ENCODE peak calls at places on chromosomes 6 and 20, in eight cellular contexts. K, S, T, H, U, A, C and O are unnamed samples.

GRCh38 chr6:136408205-136408604 is 118.6 kb upstream of the BCLAF1 start:
- DNase-seq in K (no peak), S (peak; percentile 61), T (no peak), H (no peak), U (no peak), A (no peak), C (no peak), O (no peak)

GRCh38 chr20:39109933-39110818 is 148.0 kb downstream of the DHX35 start:
- DNase-seq in K (no peak), S (no peak), T (no peak), H (no peak), U (no peak), A (no peak), C (no peak), O (no peak)

GRCh38 chr20:38649275-38649891 is 47.8 kb downstream of the ARHGAP40 start:
- DNase-seq in K (no peak), S (peak; percentile 67), T (no peak), H (no peak), U (no peak), A (peak; percentile 60), C (no peak), O (no peak)

GRCh38 chr20:42779216-42779615 is 410.5 kb downstream of the PTPRT start:
- DNase-seq in K (no peak), S (no peak), T (no peak), H (no peak), U (no peak), A (no peak), C (no peak), O (no peak)

GRCh38 chr6:113540491-113540890 is 316.7 kb upstream of the MARCKS start:
- DNase-seq in K (no peak), S (peak; percentile 28), T (no peak), H (no peak), U (no peak), A (no peak), C (no peak), O (no peak)

GRCh38 chr6:7493866-7494265 is 47.6 kb upstream of the DSP start:
- DNase-seq in K (no peak), S (no peak), T (no peak), H (no peak), U (no peak), A (no peak), C (no peak), O (no peak)

GRCh38 chr20:8050117-8050837 is 30.7 kb upstream of the TMX4 start:
- DNase-seq in K (no peak), S (no peak), T (no peak), H (no peak), U (no peak), A (no peak), C (no peak), O (no peak)

GRCh38 chr6:1409774-1410465 is 20.5 kb downstream of the FOXF2 start:
- DNase-seq in K (no peak), S (no peak), T (no peak), H (no peak), U (no peak), A (no peak), C (no peak), O (no peak)

GRCh38 chr6:147135211-147135672 is 69.0 kb upstream of the STXBP5 start:
- DNase-seq in K (no peak), S (peak; percentile 99), T (no peak), H (no peak), U (no peak), A (no peak), C (no peak), O (no peak)

GRCh38 chr6:78598966-78599365 is 268.4 kb upstream of the IRAK1BP1 start:
- DNase-seq in K (peak; percentile 25), S (peak; percentile 90), T (no peak), H (no peak), U (no peak), A (no peak), C (no peak), O (no peak)

GRCh38 chr6:31042801-31043200 is 32.5 kb downstream of the MUC22 start:
- DNase-seq in K (peak; percentile 43), S (peak; percentile 73), T (no peak), H (no peak), U (peak; percentile 28), A (peak; percentile 28), C (peak; percentile 26), O (no peak)

GRCh38 chr20:47792021-47792618 is 6.8 kb upstream of the SULF2 start:
- DNase-seq in K (peak; percentile 71), S (peak; percentile 96), T (peak; percentile 73), H (peak; percentile 20), U (no peak), A (peak; percentile 50), C (peak; percentile 37), O (peak; percentile 93)

DNA sequence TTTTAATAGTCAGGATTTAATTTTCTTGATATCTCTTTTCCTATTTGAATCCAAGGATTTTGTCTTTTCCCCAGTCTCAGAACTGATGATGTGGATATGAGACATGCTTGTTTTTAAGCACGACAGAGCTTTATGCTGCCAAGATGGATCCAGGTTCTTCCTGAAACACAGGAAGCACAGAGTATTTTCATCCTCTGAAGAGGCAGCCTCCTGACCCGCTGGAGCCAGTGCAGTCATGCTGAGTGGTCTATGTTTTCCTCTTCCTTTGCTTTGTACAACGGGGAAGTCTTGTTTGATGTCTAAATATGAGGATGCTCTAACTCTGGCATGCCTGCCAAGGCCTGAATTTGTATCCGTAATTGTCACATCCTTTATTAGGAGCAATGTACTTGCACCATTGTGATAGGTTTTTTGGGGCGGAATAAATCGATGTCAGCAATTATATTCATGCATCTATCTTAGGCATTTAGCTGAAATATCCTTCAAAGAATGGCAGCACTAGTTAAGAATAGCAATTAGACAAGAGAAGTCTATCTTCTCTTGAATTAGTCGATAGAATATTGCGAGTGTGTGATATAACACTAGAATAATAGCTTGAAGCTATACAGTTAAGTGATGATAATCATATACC is 407.1 kb upstream of the JAG1 start:
- DNase-seq in K (peak; percentile 27), S (no peak), T (no peak), H (no peak), U (no peak), A (no peak), C (no peak), O (no peak)
- TF ChIP-seq CTCF in K (no peak), S (no peak), T (no peak), H (no peak), U (no peak), A (no peak), C (no peak), O (no peak)

DNA sequence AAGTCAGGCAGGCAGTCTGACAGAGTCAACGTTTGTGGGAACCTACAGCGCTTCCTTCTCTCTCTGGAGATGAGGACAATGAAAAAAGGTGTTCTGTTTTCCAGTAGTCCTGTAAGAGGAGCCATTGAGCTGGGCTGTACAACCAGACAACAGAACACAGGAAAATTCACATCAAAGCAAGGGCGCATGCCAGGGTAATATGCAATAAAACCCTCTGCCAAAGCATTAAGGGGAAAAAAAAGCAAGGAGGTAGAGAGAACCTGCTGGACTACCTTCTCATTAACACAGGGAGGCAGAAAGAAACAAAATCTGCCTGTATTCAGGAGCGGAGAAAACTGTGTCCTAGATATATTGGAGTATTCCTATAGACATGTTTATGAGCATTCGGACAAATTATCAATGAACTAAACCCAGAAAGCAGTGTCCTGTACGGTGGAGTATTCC is 1.3 kb downstream of the RNF24 start:
- DNase-seq in K (no peak), S (peak; percentile 91), T (no peak), H (peak; percentile 66), U (peak; percentile 34), A (peak; percentile 63), C (peak; percentile 68), O (no peak)
- H3K4me3 ChIP-seq in K (peak overlapping the region; percentile 80), S (peak overlapping the region; percentile 88), T (no peak overlapping the region), H (peak overlapping the region; percentile 1), U (peak overlapping the region; percentile 3), A (peak overlapping the region; percentile 71), C (no peak overlapping the region), O (peak overlapping the region; percentile 79)

GRCh38 chr6:18241208-18241836 is 23.0 kb downstream of the DEK start:
- DNase-seq in K (no peak), S (peak; percentile 8), T (no peak), H (no peak), U (no peak), A (no peak), C (no peak), O (no peak)

GRCh38 chr6:18240230-18240629 is 24.1 kb downstream of the DEK start:
- DNase-seq in K (no peak), S (peak; percentile 25), T (no peak), H (no peak), U (no peak), A (no peak), C (no peak), O (no peak)

GRCh38 chr6:18235524-18235923 is 28.8 kb downstream of the DEK start:
- DNase-seq in K (no peak), S (no peak), T (no peak), H (no peak), U (no peak), A (no peak), C (no peak), O (no peak)

GRCh38 chr6:18234564-18234963 is 29.8 kb downstream of the DEK start:
- DNase-seq in K (no peak), S (no peak), T (no peak), H (no peak), U (no peak), A (no peak), C (no peak), O (no peak)

DNA sequence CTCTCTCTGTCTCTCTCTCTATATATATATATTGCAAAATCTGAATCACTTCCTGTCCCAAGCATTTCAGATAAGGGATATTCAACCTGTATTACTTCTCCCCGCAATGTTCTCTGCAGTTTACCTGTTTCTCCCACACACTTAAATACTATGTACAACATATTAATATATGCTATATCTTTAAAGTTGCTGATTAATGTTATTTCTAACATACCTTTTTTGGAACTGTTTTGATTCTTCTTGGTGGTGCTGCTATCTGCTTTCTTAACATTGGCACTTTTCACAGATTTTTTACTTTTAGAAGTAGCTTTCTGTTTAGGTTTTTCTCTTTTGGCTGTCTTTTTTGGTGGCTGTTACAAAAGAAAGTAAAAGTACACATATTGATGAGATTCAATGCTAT is 27.2 kb downstream of the DEK start:
- DNase-seq in K (no peak), S (no peak), T (no peak), H (no peak), U (no peak), A (no peak), C (no peak), O (no peak)
- TF ChIP-seq CTCF in K (no peak), S (no peak), T (no peak), H (no peak), U (no peak), A (no peak), C (no peak), O (no peak)

GRCh38 chr6:68641172-68641571 is 6.1 kb downstream of the ADGRB3 start:
- DNase-seq in K (no peak), S (no peak), T (no peak), H (no peak), U (no peak), A (no peak), C (no peak), O (no peak)

GRCh38 chr6:68642081-68642480 is 7.0 kb downstream of the ADGRB3 start:
- DNase-seq in K (no peak), S (no peak), T (no peak), H (no peak), U (no peak), A (no peak), C (no peak), O (no peak)

GRCh38 chr6:68639211-68639610 is 4.1 kb downstream of the ADGRB3 start:
- DNase-seq in K (no peak), S (no peak), T (no peak), H (no peak), U (no peak), A (no peak), C (no peak), O (no peak)

GRCh38 chr6:68639826-68640505 is 4.9 kb downstream of the ADGRB3 start:
- DNase-seq in K (no peak), S (no peak), T (no peak), H (no peak), U (no peak), A (no peak), C (no peak), O (no peak)

GRCh38 chr6:68640506-68640875 is 5.4 kb downstream of the ADGRB3 start:
- DNase-seq in K (no peak), S (no peak), T (no peak), H (no peak), U (no peak), A (no peak), C (no peak), O (no peak)
- H3K4me3 ChIP-seq in K (peak overlapping the region; percentile 35), S (no peak overlapping the region), T (peak overlapping the region; percentile 18), H (no peak overlapping the region), U (no peak overlapping the region), A (peak overlapping the region; percentile 42), C (no peak overlapping the region), O (peak overlapping the region; percentile 37)